ENCODE peak calls at places on chromosomes 7 and 10, in six cellular contexts. M is mesenchymal stem cell, T is H1, O is IMR-90, W is trophoblast cell, C is neuronal stem cell. K is an unnamed sample.
A peak's percentile ranks its signal among the peaks of the same experiment; 100 is the strongest.

GRCh38 chr7:144842377-144842851 is 6.6 kb upstream of the TPK1 start:
- DNase-seq in M (peak; percentile 29), T (no peak), O (no peak), W (peak; percentile 63), C (no peak), K (no peak)

GRCh38 chr7:124996778-124997177 is 67.2 kb upstream of the POT1 start:
- DNase-seq in M (peak; percentile 7), T (peak; percentile 9), O (no peak), W (peak; percentile 43), C (no peak), K (peak; percentile 36)

GRCh38 chr10:8331896-8332729 is 277.6 kb downstream of the GATA3 start:
- DNase-seq in M (peak; percentile 64), T (peak; percentile 3), O (peak; percentile 7), W (peak; percentile 49), C (peak; percentile 18), K (peak; percentile 46)

GRCh38 chr10:108097258-108097657 is 932.8 kb upstream of the SORCS1 start:
- DNase-seq in M (no peak), T (no peak), O (no peak), W (no peak), C (no peak), K (no peak)

GRCh38 chr10:3481496-3481895 is 303.5 kb downstream of the KLF6 start:
- DNase-seq in M (no peak), T (no peak), O (no peak), W (no peak), C (no peak), K (no peak)

GRCh38 chr7:25894002-25894901 is 257.7 kb upstream of the NFE2L3 start:
- DNase-seq in M (no peak), T (peak; percentile 13), O (no peak), W (peak; percentile 27), C (no peak), K (peak; percentile 75)

GRCh38 chr7:53800746-53801145 is 741.4 kb upstream of the VSTM2A start:
- DNase-seq in M (no peak), T (no peak), O (no peak), W (peak; percentile 64), C (no peak), K (no peak)

GRCh38 chr10:104333037-104333727 is 5.1 kb downstream of the ITPRIP start:
- DNase-seq in M (no peak), T (no peak), O (no peak), W (peak; percentile 44), C (no peak), K (no peak)

GRCh38 chr7:157554393-157555238 is 217.8 kb downstream of the DNAJB6 start:
- DNase-seq in M (no peak), T (no peak), O (no peak), W (no peak), C (no peak), K (no peak)

GRCh38 chr7:139887895-139888518 is 58.9 kb downstream of the TBXAS1 start:
- DNase-seq in M (no peak), T (no peak), O (no peak), W (no peak), C (no peak), K (no peak)

GRCh38 chr7:54722502-54722901 is 36.5 kb downstream of the SEC61G start:
- DNase-seq in M (no peak), T (no peak), O (no peak), W (no peak), C (no peak), K (no peak)

GRCh38 chr7:88628363-88629085 is 131.0 kb upstream of the ZNF804B start:
- DNase-seq in M (no peak), T (no peak), O (no peak), W (peak; percentile 24), C (no peak), K (no peak)

GRCh38 chr10:30111340-30111980 is 52.1 kb upstream of the JCAD start:
- DNase-seq in M (no peak), T (no peak), O (peak; percentile 89), W (no peak), C (no peak), K (no peak)

GRCh38 chr10:58384536-58384998 is 643 bp upstream of the TFAM start:
- DNase-seq in M (no peak), T (no peak), O (no peak), W (no peak), C (no peak), K (no peak)

GRCh38 chr7:32051128-32051527 is 19.1 kb downstream of the PDE1C start:
- DNase-seq in M (no peak), T (no peak), O (no peak), W (no peak), C (no peak), K (no peak)

GRCh38 chr7:77426521-77427051 is 10.4 kb upstream of the GSAP start:
- DNase-seq in M (peak; percentile 74), T (no peak), O (peak; percentile 63), W (peak; percentile 95), C (peak; percentile 37), K (no peak)

GRCh38 chr10:128274938-128275337 is 148.7 kb upstream of the MKI67 start:
- DNase-seq in M (peak; percentile 17), T (no peak), O (no peak), W (peak; percentile 11), C (no peak), K (no peak)

GRCh38 chr10:59945991-59946390 is 39.6 kb upstream of the CCDC6 start:
- DNase-seq in M (no peak), T (no peak), O (no peak), W (no peak), C (no peak), K (no peak)

GRCh38 chr7:100894860-100895700 is 608 bp downstream of the ACHE start:
- DNase-seq in M (peak; percentile 46), T (peak; percentile 58), O (no peak), W (peak; percentile 39), C (peak; percentile 86), K (peak; percentile 80)

GRCh38 chr10:14548970-14549369 is 218.2 kb upstream of the FRMD4A start:
- DNase-seq in M (no peak), T (no peak), O (no peak), W (no peak), C (no peak), K (no peak)

GRCh38 chr7:115693779-115694178 is 336.8 kb downstream of the TFEC start:
- DNase-seq in M (no peak), T (no peak), O (no peak), W (no peak), C (no peak), K (no peak)

GRCh38 chr7:115340828-115341227 is 418.9 kb downstream of the MDFIC start:
- DNase-seq in M (peak; percentile 71), T (no peak), O (peak; percentile 94), W (peak; percentile 31), C (no peak), K (no peak)

GRCh38 chr7:46285856-46286255 is 364.8 kb upstream of the IGFBP3 start:
- DNase-seq in M (no peak), T (no peak), O (peak; percentile 30), W (no peak), C (no peak), K (no peak)

GRCh38 chr7:28062197-28062988 is 118.2 kb downstream of the JAZF1 start:
- DNase-seq in M (peak; percentile 87), T (no peak), O (peak; percentile 65), W (peak; percentile 86), C (peak; percentile 54), K (peak; percentile 79)

GRCh38 chr10:78829570-78829969 is 239.2 kb upstream of the ZMIZ1 start:
- DNase-seq in M (peak; percentile 26), T (no peak), O (peak; percentile 66), W (no peak), C (no peak), K (no peak)

GRCh38 chr7:105924950-105925349 is 38.1 kb upstream of the CDHR3 start:
- DNase-seq in M (no peak), T (no peak), O (no peak), W (no peak), C (no peak), K (no peak)

GRCh38 chr10:124119933-124120332 is 26.5 kb upstream of the CHST15 start:
- DNase-seq in M (no peak), T (no peak), O (no peak), W (no peak), C (no peak), K (no peak)

GRCh38 chr7:78345979-78346378 is 547.4 kb downstream of the PHTF2 start:
- DNase-seq in M (no peak), T (no peak), O (peak; percentile 34), W (no peak), C (no peak), K (no peak)

GRCh38 chr7:71752171-71752935 is 620.4 kb downstream of the GALNT17 start:
- DNase-seq in M (no peak), T (peak; percentile 53), O (no peak), W (peak; percentile 39), C (peak; percentile 66), K (peak; percentile 91)

GRCh38 chr7:150404172-150404784 is 25.1 kb downstream of the ZNF775 start:
- DNase-seq in M (no peak), T (no peak), O (no peak), W (no peak), C (no peak), K (no peak)

GRCh38 chr7:3922175-3922635 is 621.2 kb downstream of the SDK1 start:
- DNase-seq in M (peak; percentile 97), T (peak; percentile 34), O (peak; percentile 90), W (peak; percentile 91), C (peak; percentile 6), K (peak; percentile 84)

GRCh38 chr7:145655666-145656065 is 460.9 kb upstream of the CNTNAP2 start:
- DNase-seq in M (no peak), T (no peak), O (no peak), W (no peak), C (no peak), K (no peak)

GRCh38 chr7:20556091-20556490 is 59.4 kb upstream of the ABCB5 start:
- DNase-seq in M (no peak), T (no peak), O (no peak), W (no peak), C (no peak), K (no peak)
- H4K91ac ChIP-seq in M (no peak overlapping the region), T (no peak overlapping the region), O (no peak overlapping the region), W (no peak overlapping the region), C (no peak overlapping the region), K (no peak overlapping the region)

DNA sequence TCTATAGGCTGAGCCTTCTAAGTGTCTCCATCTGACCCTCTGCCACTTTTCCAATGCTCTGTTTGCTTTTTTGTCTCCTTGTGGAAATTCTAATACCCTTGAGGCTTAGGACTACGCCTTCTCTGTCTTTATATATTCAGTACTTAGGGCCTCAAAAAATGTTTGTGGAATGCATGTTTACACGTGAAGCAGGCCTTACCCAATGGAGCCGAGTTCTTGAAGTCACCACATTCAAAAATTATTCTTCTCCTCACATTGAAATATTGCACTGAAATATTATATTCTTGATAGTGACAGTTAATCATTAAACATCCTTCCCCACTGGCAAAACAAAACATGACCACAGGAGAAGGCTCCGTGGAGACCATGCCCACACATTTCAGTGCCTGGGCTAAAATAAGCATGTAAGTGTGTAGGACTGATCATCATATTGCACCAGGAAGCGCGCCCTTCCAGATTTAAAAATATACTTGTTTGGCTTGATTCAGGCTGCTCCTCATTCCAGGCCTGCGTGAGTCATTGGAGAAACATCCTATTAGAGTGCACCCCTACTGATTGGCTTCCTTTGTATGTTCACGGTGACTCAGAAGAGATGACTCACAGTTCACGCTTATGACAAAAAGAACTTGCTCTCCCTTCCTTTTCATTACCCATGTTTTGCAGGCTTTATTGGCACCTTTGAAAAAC is 307.4 kb upstream of the AOAH start:
- DNase-seq in M (peak; percentile 99), T (peak; percentile 54), O (peak; percentile 100), W (peak; percentile 98), C (peak; percentile 79), K (peak; percentile 68)
- H4K91ac ChIP-seq in M (no peak overlapping the region), T (peak overlapping the region; percentile 46), O (peak overlapping the region; percentile 89), W (peak overlapping the region; percentile 51), C (no peak overlapping the region), K (no peak overlapping the region)

GRCh38 chr10:33733058-33733457 is 398.6 kb upstream of the NRP1 start:
- DNase-seq in M (no peak), T (no peak), O (no peak), W (no peak), C (no peak), K (no peak)
- H4K91ac ChIP-seq in M (no peak overlapping the region), T (no peak overlapping the region), O (no peak overlapping the region), W (no peak overlapping the region), C (no peak overlapping the region), K (no peak overlapping the region)

GRCh38 chr10:131585761-131586160 is 274.2 kb upstream of the TCERG1L start:
- DNase-seq in M (no peak), T (no peak), O (no peak), W (no peak), C (no peak), K (no peak)
- H4K91ac ChIP-seq in M (no peak overlapping the region), T (no peak overlapping the region), O (no peak overlapping the region), W (no peak overlapping the region), C (no peak overlapping the region), K (no peak overlapping the region)

K was measured in H9.